ENCODE peak calls at places on chromosomes 2 and 18, in five cellular contexts. A is mammary epithelial cell, Y is MM.1S, X is SK-N-SH, N is endothelial cell of umbilical vein. H is an unnamed sample. For H4K20me1, the result is how much of the 10 kb centered on the place peaks cover.

GRCh38 chr18:49041677-49042570 is 91.2 kb upstream of the SMAD7 start:
- DNase-seq in Y (peak), N (peak), A (peak), X (no peak), H (peak)

GRCh38 chr2:55425449-55425848 is 5.8 kb upstream of the CCDC88A start:
- DNase-seq in N (peak), X (no peak), Y (no peak), A (peak), H (no peak)

GRCh38 chr18:12422936-12423335 is 15.2 kb downstream of the PRELID3A start:
- DNase-seq in X (peak), N (no peak), A (no peak), Y (no peak), H (peak)

GRCh38 chr2:167438206-167438605 is 549.9 kb downstream of the XIRP2 start:
- DNase-seq in X (no peak), Y (no peak), A (peak), N (peak), H (no peak)

GRCh38 chr2:106160786-106161261 is 33.3 kb downstream of the UXS1 start:
- DNase-seq in N (peak), A (no peak), Y (no peak), X (no peak), H (no peak)

GRCh38 chr18:62711781-62712180 is 3.6 kb upstream of the PHLPP1 start:
- DNase-seq in A (no peak), X (no peak), Y (no peak), N (no peak), H (no peak)

GRCh38 chr18:49238433-49239042 is 221.9 kb downstream of the DYM start:
- DNase-seq in Y (peak), X (peak), A (no peak), N (peak), H (peak)

GRCh38 chr2:226190479-226191252 is 609.0 kb downstream of the IRS1 start:
- DNase-seq in A (no peak), X (no peak), N (no peak), Y (no peak), H (no peak)

GRCh38 chr2:195318440-195319111 is 338.4 kb upstream of the SLC39A10 start:
- DNase-seq in A (peak), N (peak), Y (peak), X (peak), H (peak)

GRCh38 chr2:38109732-38110181 is 33.8 kb upstream of the CYP1B1 start:
- DNase-seq in Y (no peak), X (no peak), A (peak), N (no peak), H (no peak)

GRCh38 chr2:229429529-229430067 is 158.5 kb upstream of the PID1 start:
- DNase-seq in Y (no peak), X (no peak), N (no peak), A (no peak), H (no peak)
- H2AFZ ChIP-seq in Y (no peak), X (no peak), N (no peak), A (peak), H (no peak)

GRCh38 chr2:196549052-196549451 is 90.5 kb upstream of the CCDC150 start:
- DNase-seq in A (no peak), Y (no peak), X (no peak), N (no peak), H (no peak)
- H4K20me1 ChIP-seq in A (under half), Y (under half), X (under half), N (under half), H (under half)

GRCh38 chr2:20361903-20362302 is 11.3 kb upstream of the PUM2 start:
- DNase-seq in A (no peak), X (no peak), N (peak), Y (no peak), H (no peak)

GRCh38 chr2:20355131-20355530 is 4.5 kb upstream of the PUM2 start:
- DNase-seq in N (no peak), Y (no peak), A (no peak), X (no peak), H (no peak)

GRCh38 chr2:20359131-20359530 is 8.5 kb upstream of the PUM2 start:
- DNase-seq in A (no peak), Y (no peak), N (no peak), X (no peak), H (no peak)

GRCh38 chr2:20356042-20356441 is 5.4 kb upstream of the PUM2 start:
- DNase-seq in A (peak), Y (no peak), X (no peak), N (no peak), H (no peak)

DNA sequence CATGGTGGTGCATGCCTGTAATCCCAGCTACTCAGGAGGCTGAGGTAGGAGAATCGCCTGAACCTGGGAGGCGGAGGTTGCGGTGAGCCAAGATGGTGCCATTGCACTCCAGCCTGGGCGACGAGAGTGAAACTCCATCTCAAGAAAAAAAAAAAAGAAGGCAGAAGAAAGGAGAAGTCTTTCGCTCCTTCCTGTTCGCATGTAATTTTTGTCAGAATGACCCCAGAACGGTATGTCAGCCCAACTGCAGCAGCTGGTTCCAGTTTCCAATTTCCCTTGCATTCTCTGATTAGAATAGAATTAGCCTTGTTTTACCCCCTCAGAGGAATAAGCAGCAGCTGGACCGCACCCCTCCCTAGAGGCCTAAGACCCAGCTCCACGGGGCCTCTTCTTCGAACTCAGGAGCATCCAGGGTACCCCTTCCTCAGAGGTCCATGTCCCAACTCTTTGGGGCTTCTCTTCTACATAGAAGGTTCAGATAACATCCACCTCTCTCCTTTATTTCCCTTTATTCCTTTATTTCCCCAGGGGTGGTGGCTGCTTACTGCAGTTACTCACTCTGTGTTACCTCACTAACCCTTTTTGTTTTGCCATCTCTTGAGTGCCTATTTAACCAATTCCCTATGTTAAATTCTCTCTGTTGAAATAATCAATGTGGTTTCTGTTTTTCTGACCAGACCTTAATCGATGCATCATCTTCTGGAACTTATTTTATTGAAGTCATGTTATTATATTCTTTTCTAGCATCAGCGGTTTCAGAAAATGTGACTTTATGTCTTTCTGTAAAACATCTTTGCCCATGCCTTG is 7.1 kb upstream of the PUM2 start:
- DNase-seq in X (no peak), N (no peak), Y (no peak), A (no peak), H (no peak)
- H2AFZ ChIP-seq in X (no peak), N (no peak), Y (no peak), A (no peak), H (peak)

DNA sequence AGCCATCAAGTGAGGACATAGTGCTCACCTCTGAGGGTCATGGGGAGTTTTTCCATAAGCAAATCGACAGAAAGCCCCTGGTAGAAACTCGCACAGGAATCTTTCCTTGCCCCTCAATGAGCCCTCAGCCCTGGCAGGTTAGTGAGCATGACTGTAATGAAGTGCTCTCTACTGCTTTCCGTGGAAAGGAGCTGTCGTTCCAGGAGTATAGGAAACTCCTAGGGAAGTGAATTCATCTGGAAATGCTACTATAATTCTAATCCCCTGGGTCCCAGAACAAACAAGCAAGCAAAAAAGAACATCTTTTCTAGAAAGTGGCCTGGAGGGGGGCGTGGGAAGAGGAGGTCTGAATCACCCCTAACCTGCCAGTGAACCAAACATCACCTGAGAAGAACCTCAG is 18.1 kb downstream of the BCL2L11 start:
- DNase-seq in A (no peak), X (no peak), N (no peak), Y (no peak), H (no peak)
- H4K20me1 ChIP-seq in A (under half), X (under half), N (under half), Y (half or more), H (half or more)

GRCh38 chr2:219031005-219031738 is 10.1 kb downstream of the CFAP65 start:
- DNase-seq in X (no peak), N (no peak), Y (no peak), A (no peak), H (no peak)

GRCh38 chr2:219029829-219030165 is 11.5 kb downstream of the CFAP65 start:
- DNase-seq in Y (peak), A (peak), X (peak), N (peak), H (peak)

GRCh38 chr2:219030177-219030940 is 11.0 kb downstream of the CFAP65 start:
- DNase-seq in X (no peak), A (no peak), Y (no peak), N (no peak), H (no peak)

GRCh38 chr2:219034823-219035222 is 6.5 kb downstream of the CFAP65 start:
- DNase-seq in Y (no peak), A (no peak), X (no peak), N (no peak), H (no peak)

DNA sequence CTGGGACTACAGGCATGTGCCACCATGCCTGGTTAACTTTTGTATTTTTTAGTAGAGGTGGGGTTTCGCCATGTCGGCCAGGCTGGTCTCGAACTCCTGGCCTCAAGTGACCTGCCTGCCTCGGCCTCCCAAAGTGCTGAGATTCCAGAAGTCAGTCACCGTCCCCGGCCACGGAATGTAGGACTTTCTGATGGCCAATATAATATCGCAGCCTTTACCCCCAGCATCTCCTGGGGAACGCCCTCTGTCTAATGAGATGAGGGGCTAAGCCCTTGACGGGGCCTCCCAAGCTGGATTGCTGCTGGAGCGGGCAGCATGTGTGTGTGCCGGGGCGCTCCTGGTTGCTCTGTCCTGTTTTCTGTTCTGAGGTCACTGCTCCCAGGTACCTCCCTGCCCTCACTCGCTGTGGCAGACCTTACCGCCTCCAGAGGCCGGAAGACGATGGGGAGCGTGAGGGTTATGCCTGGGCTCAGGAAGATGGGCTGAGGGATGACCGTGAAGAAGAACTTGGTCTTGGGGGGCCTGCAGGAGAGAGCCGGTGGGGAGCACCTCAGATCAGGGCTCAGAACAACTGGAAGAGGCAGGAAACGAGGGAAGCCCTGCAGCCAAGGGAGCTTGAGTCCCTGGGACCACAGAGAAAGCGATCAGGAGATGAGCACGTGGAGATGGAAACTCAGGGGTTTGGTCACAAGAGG is 9.1 kb downstream of the CFAP65 start:
- DNase-seq in A (no peak), Y (no peak), N (no peak), X (no peak), H (no peak)
- H2AFZ ChIP-seq in A (no peak), Y (no peak), N (no peak), X (no peak), H (no peak)

DNA sequence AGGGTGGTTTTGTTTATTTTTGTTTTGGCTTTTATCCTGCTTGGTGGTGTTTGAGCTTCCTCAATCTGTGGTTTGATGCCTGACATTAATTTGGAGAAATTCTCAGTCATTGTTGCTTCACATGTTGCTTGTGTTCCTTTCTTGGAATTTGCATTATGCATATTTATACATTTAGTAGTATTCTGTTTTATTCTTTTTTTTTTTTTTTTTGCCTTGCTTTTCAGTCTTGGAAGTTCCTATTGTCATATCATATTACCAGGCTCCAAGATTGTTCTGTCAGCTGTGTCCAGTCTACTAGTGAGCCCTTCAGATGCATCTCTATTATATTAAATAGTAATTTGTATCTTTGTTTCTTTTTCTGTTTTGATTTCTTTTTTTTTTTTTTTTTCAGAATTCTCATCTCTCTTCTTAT is 77.0 kb downstream of the EPC2 start:
- DNase-seq in Y (no peak), A (no peak), N (no peak), X (no peak), H (no peak)
- H4K20me1 ChIP-seq in Y (under half), A (under half), N (under half), X (half or more), H (under half)

DNA sequence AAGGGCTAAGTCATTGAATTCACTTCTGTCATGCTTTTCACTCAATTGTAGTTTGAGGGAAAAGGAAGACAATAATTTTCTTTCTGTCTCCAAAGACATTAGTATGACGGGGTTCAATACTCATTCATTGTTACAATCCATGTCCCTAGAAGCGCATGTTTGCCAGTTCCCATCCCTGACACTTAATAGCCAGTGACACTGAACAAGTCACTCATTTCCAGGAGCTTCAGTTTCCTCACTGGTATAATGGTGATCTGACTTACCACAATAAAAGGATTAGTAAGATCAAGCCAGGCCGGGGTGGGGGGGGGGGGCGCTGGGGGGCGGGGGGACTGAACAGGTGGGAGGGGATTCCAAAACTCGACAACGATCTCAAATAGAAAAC is 144.8 kb upstream of the MAP3K20 start:
- DNase-seq in Y (no peak), X (no peak), N (peak), A (no peak), H (peak)
- H2AFZ ChIP-seq in Y (no peak), X (no peak), N (peak), A (no peak), H (no peak)

GRCh38 chr2:118097657-118098056 is 9.4 kb downstream of the INSIG2 start:
- DNase-seq in X (no peak), A (no peak), Y (no peak), N (peak), H (no peak)

GRCh38 chr2:118102433-118103082 is 14.3 kb downstream of the INSIG2 start:
- DNase-seq in A (peak), Y (no peak), X (no peak), N (no peak), H (no peak)

GRCh38 chr2:118095610-118096009 is 7.3 kb downstream of the INSIG2 start:
- DNase-seq in Y (no peak), X (peak), N (no peak), A (peak), H (no peak)

GRCh38 chr2:118094503-118094902 is 6.2 kb downstream of the INSIG2 start:
- DNase-seq in Y (no peak), A (no peak), N (no peak), X (no peak), H (no peak)

DNA sequence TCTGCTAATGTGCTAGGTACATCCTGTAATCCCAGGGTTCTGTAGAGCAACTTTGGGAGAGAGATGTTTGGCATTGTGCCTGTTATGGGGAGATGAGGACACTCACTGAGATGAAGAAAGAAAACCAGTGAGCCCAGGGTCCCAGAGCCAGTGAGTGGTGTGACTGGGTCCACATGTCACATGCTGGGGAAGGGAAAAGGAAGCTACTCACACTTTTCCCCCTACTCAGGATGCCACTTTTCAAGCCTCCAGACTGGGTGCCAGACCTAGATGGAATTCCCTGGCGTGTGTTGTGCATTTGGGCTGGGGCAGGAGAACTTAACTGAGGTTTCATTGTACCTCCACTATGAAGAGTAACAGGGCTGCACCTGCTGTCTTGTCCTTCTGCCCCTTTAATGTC is 10.0 kb downstream of the INSIG2 start:
- DNase-seq in Y (no peak), A (no peak), X (no peak), N (no peak), H (no peak)
- H4K20me1 ChIP-seq in Y (under half), A (under half), X (under half), N (under half), H (half or more)

GRCh38 chr2:15897431-15898098 is 42.8 kb upstream of the MYCN start:
- DNase-seq in N (no peak), X (no peak), Y (no peak), A (no peak), H (no peak)
- H2AFZ ChIP-seq in N (no peak), X (no peak), Y (no peak), A (no peak), H (no peak)

H was measured in neural progenitor cell.